ENCODE peak calls at places on chromosomes 13 and 19, in seven cellular contexts. One of them, this sample, is unnamed.
A peak's percentile ranks its signal among the peaks of the same experiment; 100 is the strongest.

GRCh38 chr19:46299695-46300094 is 2.9 kb downstream of the HIF3A start:
- DNase-seq in HFF-Myc: no peak
- DNase-seq in NCI-H2029: no peak
- DNase-seq in T-helper 17 cell: no peak
- DNase-seq in GM04503: no peak
- DNase-seq in foreskin melanocyte: no peak
- DNase-seq in amygdala: no peak
- DNase-seq in this sample: peak; percentile 24

GRCh38 chr19:13153627-13154240 is 3.5 kb downstream of the IER2 start:
- DNase-seq in NCI-H2029: no peak
- DNase-seq in T-helper 17 cell: no peak
- DNase-seq in HFF-Myc: no peak
- DNase-seq in GM04503: no peak
- DNase-seq in amygdala: no peak
- DNase-seq in foreskin melanocyte: peak; percentile 29
- DNase-seq in this sample: no peak

GRCh38 chr13:84641491-84641890 is 759.2 kb upstream of the SLITRK1 start:
- DNase-seq in T-helper 17 cell: no peak
- DNase-seq in NCI-H2029: no peak
- DNase-seq in foreskin melanocyte: no peak
- DNase-seq in amygdala: no peak
- DNase-seq in HFF-Myc: no peak
- DNase-seq in GM04503: no peak
- DNase-seq in this sample: no peak

GRCh38 chr19:39403331-39404312 is 3.0 kb upstream of the ZFP36 start:
- DNase-seq in GM04503: peak; percentile 99
- DNase-seq in foreskin melanocyte: peak; percentile 79
- DNase-seq in NCI-H2029: peak; percentile 71
- DNase-seq in T-helper 17 cell: peak; percentile 98
- DNase-seq in amygdala: peak; percentile 64
- DNase-seq in HFF-Myc: peak; percentile 94
- DNase-seq in this sample: peak; percentile 100

GRCh38 chr19:8578642-8579265 is 1.5 kb upstream of the MYO1F start:
- DNase-seq in HFF-Myc: no peak
- DNase-seq in T-helper 17 cell: peak; percentile 69
- DNase-seq in foreskin melanocyte: peak; percentile 28
- DNase-seq in NCI-H2029: peak; percentile 44
- DNase-seq in GM04503: no peak
- DNase-seq in amygdala: peak; percentile 65
- DNase-seq in this sample: no peak

GRCh38 chr13:57857945-57858344 is 226.4 kb downstream of the PCDH17 start:
- DNase-seq in HFF-Myc: no peak
- DNase-seq in amygdala: no peak
- DNase-seq in T-helper 17 cell: no peak
- DNase-seq in foreskin melanocyte: no peak
- DNase-seq in NCI-H2029: no peak
- DNase-seq in GM04503: no peak
- DNase-seq in this sample: no peak

GRCh38 chr13:58080806-58081205 is 449.3 kb downstream of the PCDH17 start:
- DNase-seq in HFF-Myc: no peak
- DNase-seq in T-helper 17 cell: no peak
- DNase-seq in foreskin melanocyte: no peak
- DNase-seq in amygdala: no peak
- DNase-seq in GM04503: no peak
- DNase-seq in NCI-H2029: no peak
- DNase-seq in this sample: no peak

GRCh38 chr13:74290324-74290773 is 156.1 kb upstream of the KLF12 start:
- DNase-seq in amygdala: no peak
- DNase-seq in GM04503: peak; percentile 49
- DNase-seq in NCI-H2029: peak; percentile 83
- DNase-seq in T-helper 17 cell: peak; percentile 12
- DNase-seq in foreskin melanocyte: no peak
- DNase-seq in HFF-Myc: no peak
- DNase-seq in this sample: no peak

GRCh38 chr13:39784347-39784746 is 128.9 kb downstream of the COG6 start:
- DNase-seq in NCI-H2029: no peak
- DNase-seq in HFF-Myc: no peak
- DNase-seq in foreskin melanocyte: no peak
- DNase-seq in T-helper 17 cell: no peak
- DNase-seq in amygdala: no peak
- DNase-seq in GM04503: no peak
- DNase-seq in this sample: no peak

GRCh38 chr13:108828053-108828806 is 198.8 kb downstream of the MYO16 start:
- DNase-seq in amygdala: no peak
- DNase-seq in NCI-H2029: no peak
- DNase-seq in HFF-Myc: no peak
- DNase-seq in T-helper 17 cell: no peak
- DNase-seq in GM04503: no peak
- DNase-seq in foreskin melanocyte: no peak
- DNase-seq in this sample: no peak

GRCh38 chr13:95087746-95088305 is 213.4 kb downstream of the ABCC4 start:
- DNase-seq in GM04503: no peak
- DNase-seq in HFF-Myc: no peak
- DNase-seq in amygdala: no peak
- DNase-seq in T-helper 17 cell: no peak
- DNase-seq in NCI-H2029: no peak
- DNase-seq in foreskin melanocyte: no peak
- DNase-seq in this sample: no peak

GRCh38 chr19:19655051-19655594 is 8.4 kb downstream of the ATP13A1 start:
- DNase-seq in GM04503: no peak
- DNase-seq in NCI-H2029: no peak
- DNase-seq in T-helper 17 cell: no peak
- DNase-seq in amygdala: no peak
- DNase-seq in HFF-Myc: no peak
- DNase-seq in foreskin melanocyte: no peak
- DNase-seq in this sample: peak; percentile 71

GRCh38 chr13:41144576-41144975 is 12.0 kb upstream of the KBTBD6 start:
- DNase-seq in NCI-H2029: no peak
- DNase-seq in GM04503: no peak
- DNase-seq in T-helper 17 cell: no peak
- DNase-seq in foreskin melanocyte: no peak
- DNase-seq in HFF-Myc: no peak
- DNase-seq in amygdala: no peak
- DNase-seq in this sample: no peak

GRCh38 chr13:110140099-110140498 is 166.9 kb downstream of the COL4A1 start:
- DNase-seq in T-helper 17 cell: no peak
- DNase-seq in amygdala: no peak
- DNase-seq in GM04503: no peak
- DNase-seq in NCI-H2029: no peak
- DNase-seq in foreskin melanocyte: no peak
- DNase-seq in HFF-Myc: no peak
- DNase-seq in this sample: no peak

GRCh38 chr13:103895835-103896520 is 829.8 kb upstream of the SLC10A2 start:
- DNase-seq in amygdala: no peak
- DNase-seq in T-helper 17 cell: no peak
- DNase-seq in foreskin melanocyte: no peak
- DNase-seq in HFF-Myc: no peak
- DNase-seq in NCI-H2029: no peak
- DNase-seq in GM04503: no peak
- DNase-seq in this sample: no peak

GRCh38 chr19:778910-779653 is 18.2 kb upstream of the PTBP1 start:
- DNase-seq in NCI-H2029: no peak
- DNase-seq in HFF-Myc: peak; percentile 91
- DNase-seq in foreskin melanocyte: no peak
- DNase-seq in amygdala: no peak
- DNase-seq in GM04503: peak; percentile 95
- DNase-seq in T-helper 17 cell: no peak
- DNase-seq in this sample: no peak

GRCh38 chr13:89832827-89833226 is 1514.7 kb upstream of the MIR17HG start:
- DNase-seq in HFF-Myc: no peak
- DNase-seq in GM04503: no peak
- DNase-seq in NCI-H2029: no peak
- DNase-seq in amygdala: no peak
- DNase-seq in T-helper 17 cell: no peak
- DNase-seq in foreskin melanocyte: no peak
- DNase-seq in this sample: no peak

GRCh38 chr13:91623151-91623550 is 224.7 kb downstream of the GPC5 start:
- DNase-seq in amygdala: no peak
- DNase-seq in HFF-Myc: no peak
- DNase-seq in foreskin melanocyte: no peak
- DNase-seq in NCI-H2029: no peak
- DNase-seq in T-helper 17 cell: no peak
- DNase-seq in GM04503: no peak
- DNase-seq in this sample: no peak

GRCh38 chr19:44512326-44513298 is 12.3 kb upstream of the ZNF180 start:
- DNase-seq in foreskin melanocyte: no peak
- DNase-seq in HFF-Myc: no peak
- DNase-seq in T-helper 17 cell: no peak
- DNase-seq in GM04503: peak; percentile 19
- DNase-seq in amygdala: no peak
- DNase-seq in NCI-H2029: peak; percentile 7
- DNase-seq in this sample: no peak

GRCh38 chr13:47004022-47004421 is 107.2 kb upstream of the HTR2A start:
- DNase-seq in HFF-Myc: no peak
- DNase-seq in amygdala: no peak
- DNase-seq in GM04503: no peak
- DNase-seq in NCI-H2029: no peak
- DNase-seq in foreskin melanocyte: no peak
- DNase-seq in T-helper 17 cell: no peak
- DNase-seq in this sample: no peak

GRCh38 chr19:55484571-55485438 is at the start of gene NAT14:
- DNase-seq in foreskin melanocyte: peak; percentile 33
- DNase-seq in NCI-H2029: peak; percentile 21
- DNase-seq in T-helper 17 cell: peak; percentile 56
- DNase-seq in amygdala: peak; percentile 70
- DNase-seq in GM04503: no peak
- DNase-seq in HFF-Myc: no peak
- DNase-seq in this sample: peak; percentile 21

GRCh38 chr13:109332501-109333499 is 453.6 kb downstream of the IRS2 start:
- DNase-seq in NCI-H2029: peak; percentile 71
- DNase-seq in T-helper 17 cell: no peak
- DNase-seq in GM04503: no peak
- DNase-seq in amygdala: no peak
- DNase-seq in HFF-Myc: no peak
- DNase-seq in foreskin melanocyte: no peak
- DNase-seq in this sample: no peak

GRCh38 chr19:5091576-5092215 is 122.8 kb downstream of the KDM4B start:
- DNase-seq in foreskin melanocyte: no peak
- DNase-seq in NCI-H2029: no peak
- DNase-seq in amygdala: no peak
- DNase-seq in HFF-Myc: no peak
- DNase-seq in T-helper 17 cell: no peak
- DNase-seq in GM04503: no peak
- DNase-seq in this sample: peak; percentile 62

GRCh38 chr19:33797821-33798633 is 1.4 kb downstream of the KCTD15 start:
- DNase-seq in NCI-H2029: no peak
- DNase-seq in foreskin melanocyte: peak; percentile 74
- DNase-seq in amygdala: no peak
- DNase-seq in GM04503: no peak
- DNase-seq in HFF-Myc: no peak
- DNase-seq in T-helper 17 cell: no peak
- DNase-seq in this sample: peak; percentile 87

GRCh38 chr13:39876258-39876657 is 220.8 kb downstream of the COG6 start:
- DNase-seq in foreskin melanocyte: no peak
- DNase-seq in NCI-H2029: no peak
- DNase-seq in T-helper 17 cell: no peak
- DNase-seq in amygdala: no peak
- DNase-seq in GM04503: peak; percentile 84
- DNase-seq in HFF-Myc: peak; percentile 59
- DNase-seq in this sample: no peak

GRCh38 chr13:101514695-101515275 is 62.3 kb downstream of the ITGBL1 start:
- DNase-seq in foreskin melanocyte: peak; percentile 18
- DNase-seq in amygdala: no peak
- DNase-seq in HFF-Myc: peak; percentile 48
- DNase-seq in GM04503: no peak
- DNase-seq in T-helper 17 cell: no peak
- DNase-seq in NCI-H2029: no peak
- DNase-seq in this sample: no peak

GRCh38 chr19:3653865-3654513 is 27.4 kb upstream of the CACTIN start:
- DNase-seq in HFF-Myc: no peak
- DNase-seq in NCI-H2029: no peak
- DNase-seq in GM04503: no peak
- DNase-seq in T-helper 17 cell: no peak
- DNase-seq in amygdala: no peak
- DNase-seq in foreskin melanocyte: no peak
- DNase-seq in this sample: no peak

GRCh38 chr13:76331948-76332712 is 554.1 kb downstream of the KCTD12 start:
- DNase-seq in amygdala: no peak
- DNase-seq in foreskin melanocyte: peak; percentile 34
- DNase-seq in GM04503: no peak
- DNase-seq in HFF-Myc: no peak
- DNase-seq in NCI-H2029: no peak
- DNase-seq in T-helper 17 cell: no peak
- DNase-seq in this sample: no peak

GRCh38 chr13:99863789-99864626 is 107.6 kb downstream of the ZIC5 start:
- DNase-seq in HFF-Myc: no peak
- DNase-seq in T-helper 17 cell: no peak
- DNase-seq in foreskin melanocyte: no peak
- DNase-seq in amygdala: no peak
- DNase-seq in GM04503: no peak
- DNase-seq in NCI-H2029: no peak
- DNase-seq in this sample: no peak